ENCODE peak calls at places on chromosomes 3 and 15, in four cellular contexts. One of them, this sample, is unnamed.

GRCh38 chr3:195859061-195859845 is 47.5 kb upstream of the MUC4 start:
- DNase-seq in Karpas-422: peak
- DNase-seq in left ventricle myocardium inferior: peak
- DNase-seq in body of pancreas: peak
- DNase-seq in this sample: peak

GRCh38 chr3:182920515-182921084 is 59.7 kb downstream of the DCUN1D1 start:
- DNase-seq in body of pancreas: peak
- DNase-seq in Karpas-422: no peak
- DNase-seq in left ventricle myocardium inferior: no peak
- DNase-seq in this sample: no peak

GRCh38 chr3:176906046-176906905 is 291.0 kb downstream of the TBL1XR1 start:
- DNase-seq in Karpas-422: no peak
- DNase-seq in left ventricle myocardium inferior: no peak
- DNase-seq in body of pancreas: peak
- DNase-seq in this sample: no peak

GRCh38 chr3:194768586-194768985 is 82.9 kb downstream of the FAM43A start:
- DNase-seq in body of pancreas: no peak
- DNase-seq in left ventricle myocardium inferior: no peak
- DNase-seq in Karpas-422: no peak
- DNase-seq in this sample: no peak

GRCh38 chr3:149160754-149161289 is 31.4 kb downstream of the HPS3 start:
- DNase-seq in left ventricle myocardium inferior: no peak
- DNase-seq in body of pancreas: no peak
- DNase-seq in Karpas-422: no peak
- DNase-seq in this sample: no peak

GRCh38 chr3:134709076-134709475 is 58.3 kb upstream of the KY start:
- DNase-seq in body of pancreas: no peak
- DNase-seq in Karpas-422: no peak
- DNase-seq in left ventricle myocardium inferior: no peak
- DNase-seq in this sample: no peak

GRCh38 chr15:48641416-48641815 is 4.1 kb downstream of the FBN1 start:
- DNase-seq in body of pancreas: no peak
- DNase-seq in left ventricle myocardium inferior: no peak
- DNase-seq in Karpas-422: peak
- DNase-seq in this sample: no peak

GRCh38 chr3:194686816-194687637 is 1.3 kb downstream of the FAM43A start:
- DNase-seq in Karpas-422: peak
- DNase-seq in left ventricle myocardium inferior: peak
- DNase-seq in body of pancreas: peak
- DNase-seq in this sample: no peak

GRCh38 chr15:101543926-101544490 is 54.5 kb upstream of the PCSK6 start:
- DNase-seq in body of pancreas: no peak
- DNase-seq in left ventricle myocardium inferior: no peak
- DNase-seq in Karpas-422: no peak
- DNase-seq in this sample: no peak

GRCh38 chr3:50299929-50300680 is 900 bp upstream of the HYAL3 start:
- DNase-seq in Karpas-422: no peak
- DNase-seq in left ventricle myocardium inferior: peak
- DNase-seq in body of pancreas: peak
- DNase-seq in this sample: no peak

GRCh38 chr3:134094491-134094890 is 64.8 kb upstream of the SLCO2A1 start:
- DNase-seq in Karpas-422: no peak
- DNase-seq in body of pancreas: no peak
- DNase-seq in left ventricle myocardium inferior: no peak
- DNase-seq in this sample: no peak

GRCh38 chr3:123719785-123720531 is 135.1 kb upstream of the HACD2 start:
- DNase-seq in Karpas-422: no peak
- DNase-seq in left ventricle myocardium inferior: peak
- DNase-seq in body of pancreas: peak
- DNase-seq in this sample: peak

GRCh38 chr15:68012911-68013310 is 41.2 kb upstream of the PIAS1 start:
- DNase-seq in left ventricle myocardium inferior: no peak
- DNase-seq in Karpas-422: no peak
- DNase-seq in body of pancreas: no peak
- DNase-seq in this sample: no peak

GRCh38 chr3:135231646-135232625 is 436.9 kb downstream of the EPHB1 start:
- DNase-seq in left ventricle myocardium inferior: no peak
- DNase-seq in body of pancreas: no peak
- DNase-seq in Karpas-422: no peak
- DNase-seq in this sample: no peak

GRCh38 chr3:69649120-69649519 is 90.1 kb upstream of the MITF start:
- DNase-seq in body of pancreas: no peak
- DNase-seq in left ventricle myocardium inferior: no peak
- DNase-seq in Karpas-422: no peak
- DNase-seq in this sample: no peak

GRCh38 chr3:151901946-151902285 is 28.5 kb downstream of the SUCNR1 start:
- DNase-seq in left ventricle myocardium inferior: no peak
- DNase-seq in body of pancreas: no peak
- DNase-seq in Karpas-422: no peak
- DNase-seq in this sample: no peak

GRCh38 chr3:128040041-128040440 is 12.2 kb upstream of the SEC61A1 start:
- DNase-seq in Karpas-422: peak
- DNase-seq in body of pancreas: no peak
- DNase-seq in left ventricle myocardium inferior: no peak
- DNase-seq in this sample: no peak

GRCh38 chr3:46852329-46852720 is 10.9 kb downstream of the MYL3 start:
- DNase-seq in left ventricle myocardium inferior: no peak
- DNase-seq in body of pancreas: no peak
- DNase-seq in Karpas-422: no peak
- DNase-seq in this sample: no peak

GRCh38 chr3:172159376-172159775 is 120.0 kb downstream of the FNDC3B start:
- DNase-seq in body of pancreas: no peak
- DNase-seq in Karpas-422: no peak
- DNase-seq in left ventricle myocardium inferior: no peak
- DNase-seq in this sample: no peak

GRCh38 chr3:188954590-188955208 is 217.1 kb upstream of the TPRG1 start:
- DNase-seq in body of pancreas: peak
- DNase-seq in Karpas-422: peak
- DNase-seq in left ventricle myocardium inferior: peak
- DNase-seq in this sample: peak
- H3K27ac ChIP-seq in body of pancreas: no peak
- H3K27ac ChIP-seq in Karpas-422: no peak
- H3K27ac ChIP-seq in left ventricle myocardium inferior: peak
- H3K27ac ChIP-seq in this sample: peak

GRCh38 chr3:101724329-101725191 is at the start of gene CEP97:
- DNase-seq in left ventricle myocardium inferior: peak
- DNase-seq in Karpas-422: peak
- DNase-seq in body of pancreas: peak
- DNase-seq in this sample: peak

GRCh38 chr3:101722394-101723173 is 1.8 kb upstream of the CEP97 start:
- DNase-seq in left ventricle myocardium inferior: no peak
- DNase-seq in body of pancreas: no peak
- DNase-seq in Karpas-422: peak
- DNase-seq in this sample: no peak

GRCh38 chr3:101719604-101720185 is 4.7 kb upstream of the CEP97 start:
- DNase-seq in left ventricle myocardium inferior: no peak
- DNase-seq in Karpas-422: peak
- DNase-seq in body of pancreas: no peak
- DNase-seq in this sample: no peak

GRCh38 chr3:101721650-101721917 is 2.8 kb upstream of the CEP97 start:
- DNase-seq in left ventricle myocardium inferior: no peak
- DNase-seq in body of pancreas: no peak
- DNase-seq in Karpas-422: no peak
- DNase-seq in this sample: no peak

GRCh38 chr3:101720851-101721649 is 3.4 kb upstream of the CEP97 start:
- DNase-seq in Karpas-422: peak
- DNase-seq in body of pancreas: no peak
- DNase-seq in left ventricle myocardium inferior: no peak
- DNase-seq in this sample: no peak
- H3K27ac ChIP-seq in Karpas-422: no peak
- H3K27ac ChIP-seq in body of pancreas: no peak
- H3K27ac ChIP-seq in left ventricle myocardium inferior: peak
- H3K27ac ChIP-seq in this sample: no peak

DNA sequence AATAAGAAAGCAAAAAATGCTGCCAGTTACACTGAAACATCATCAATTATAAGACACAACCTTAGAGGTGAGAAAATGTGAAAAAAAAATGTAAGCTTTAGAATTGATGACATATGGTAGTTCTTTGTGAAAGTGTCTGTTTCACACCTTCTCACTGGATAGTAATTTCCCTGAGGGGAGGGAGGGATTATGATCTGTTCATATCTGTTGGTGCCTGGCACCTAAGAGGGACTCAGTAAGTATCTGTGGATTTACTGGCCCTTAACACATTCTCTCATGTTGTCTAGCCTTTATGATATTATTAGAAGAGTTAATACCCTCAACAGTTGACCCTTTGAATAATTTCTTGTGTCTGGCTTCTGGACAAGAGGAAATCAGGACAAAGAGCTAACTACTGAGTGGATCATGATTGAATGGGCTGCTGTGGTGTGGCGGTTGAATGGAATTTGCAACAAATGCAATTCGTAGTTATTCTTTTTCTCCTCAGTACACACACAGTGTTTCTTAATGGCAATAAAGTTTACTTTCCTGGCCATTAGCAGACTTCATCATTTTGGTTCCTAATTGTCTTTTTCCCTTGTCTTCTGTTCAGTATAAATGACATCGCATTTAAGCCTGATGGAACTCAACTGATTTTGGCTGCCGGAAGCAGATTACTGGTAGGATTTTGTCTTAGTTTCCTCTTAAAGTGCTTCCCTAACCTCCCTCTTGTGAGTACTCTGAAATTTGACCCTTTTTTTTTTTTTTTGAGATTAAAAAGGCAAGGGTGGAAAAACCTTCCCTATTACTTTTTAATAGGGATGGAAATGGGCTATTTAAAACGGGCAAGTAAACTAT is 9.5 kb downstream of the IFT122 start:
- DNase-seq in body of pancreas: no peak
- DNase-seq in Karpas-422: no peak
- DNase-seq in left ventricle myocardium inferior: no peak
- DNase-seq in this sample: no peak
- H3K27ac ChIP-seq in body of pancreas: peak
- H3K27ac ChIP-seq in Karpas-422: no peak
- H3K27ac ChIP-seq in left ventricle myocardium inferior: peak
- H3K27ac ChIP-seq in this sample: no peak

DNA sequence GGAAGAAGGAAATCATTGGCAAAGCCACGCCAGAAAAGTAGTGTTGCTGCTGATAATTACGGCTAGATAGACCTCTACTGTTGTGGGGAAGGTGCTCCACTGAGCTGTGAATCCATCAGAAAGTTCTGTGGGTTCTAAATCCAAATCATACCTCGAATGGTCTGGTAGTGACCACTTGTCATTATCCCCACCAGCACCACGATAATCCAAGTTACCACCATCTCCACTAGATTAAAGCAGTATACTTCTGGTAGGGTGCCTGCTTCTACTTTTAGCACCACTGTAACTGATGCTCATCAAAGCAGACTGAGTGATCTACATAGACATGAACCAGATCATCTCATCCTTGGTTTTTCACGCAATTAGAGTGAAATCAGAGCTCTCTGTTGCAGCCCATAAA is 185.5 kb downstream of the FMN1 start:
- DNase-seq in Karpas-422: no peak
- DNase-seq in body of pancreas: no peak
- DNase-seq in left ventricle myocardium inferior: no peak
- DNase-seq in this sample: no peak
- H3K27ac ChIP-seq in Karpas-422: no peak
- H3K27ac ChIP-seq in body of pancreas: no peak
- H3K27ac ChIP-seq in left ventricle myocardium inferior: peak
- H3K27ac ChIP-seq in this sample: no peak

DNA sequence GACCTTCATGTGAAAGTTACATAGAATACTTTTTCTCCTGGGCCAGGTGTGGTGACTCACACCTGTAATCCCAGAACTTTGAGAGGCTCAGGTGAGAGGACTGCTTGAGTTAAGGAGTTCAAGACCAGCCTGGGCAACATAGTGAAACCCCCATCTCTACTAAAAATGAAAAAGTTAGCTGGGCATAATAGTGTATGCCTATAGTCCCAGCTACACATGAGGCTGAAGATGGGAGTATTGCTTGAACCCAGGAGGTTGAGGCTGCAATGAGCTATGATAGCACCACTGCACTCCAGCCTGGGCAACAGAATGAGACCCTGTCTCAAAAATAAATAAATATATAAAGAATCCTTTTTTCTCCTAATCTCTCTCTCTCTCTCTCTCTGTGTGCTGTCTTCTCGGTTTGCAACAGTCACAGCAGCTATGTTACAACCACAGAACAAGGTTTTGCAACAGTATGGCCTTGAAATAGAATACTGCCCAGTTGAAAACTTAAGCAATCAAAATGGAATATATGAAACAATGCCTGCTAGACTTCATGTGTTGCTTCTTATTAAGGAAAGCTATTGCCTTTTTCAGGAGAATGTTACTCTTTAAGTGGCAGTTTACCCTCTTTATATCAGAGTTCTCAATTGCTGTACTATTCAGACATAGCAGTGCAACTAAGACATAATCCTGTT is 12.3 kb upstream of the DENND4A start:
- DNase-seq in left ventricle myocardium inferior: no peak
- DNase-seq in body of pancreas: no peak
- DNase-seq in Karpas-422: no peak
- DNase-seq in this sample: no peak
- H3K27ac ChIP-seq in left ventricle myocardium inferior: no peak
- H3K27ac ChIP-seq in body of pancreas: peak
- H3K27ac ChIP-seq in Karpas-422: no peak
- H3K27ac ChIP-seq in this sample: no peak

GRCh38 chr15:85542895-85543331 is 162.5 kb downstream of the AKAP13 start:
- DNase-seq in left ventricle myocardium inferior: no peak
- DNase-seq in body of pancreas: no peak
- DNase-seq in Karpas-422: peak
- DNase-seq in this sample: no peak

GRCh38 chr15:85541744-85542143 is 161.3 kb downstream of the AKAP13 start:
- DNase-seq in body of pancreas: no peak
- DNase-seq in left ventricle myocardium inferior: no peak
- DNase-seq in Karpas-422: no peak
- DNase-seq in this sample: no peak

GRCh38 chr15:85542488-85542887 is 162.1 kb downstream of the AKAP13 start:
- DNase-seq in Karpas-422: no peak
- DNase-seq in body of pancreas: no peak
- DNase-seq in left ventricle myocardium inferior: no peak
- DNase-seq in this sample: no peak

GRCh38 chr15:85540085-85540797 is 159.8 kb downstream of the AKAP13 start:
- DNase-seq in left ventricle myocardium inferior: no peak
- DNase-seq in Karpas-422: peak
- DNase-seq in body of pancreas: no peak
- DNase-seq in this sample: no peak

GRCh38 chr15:85539491-85539890 is 159.1 kb downstream of the AKAP13 start:
- DNase-seq in Karpas-422: no peak
- DNase-seq in left ventricle myocardium inferior: no peak
- DNase-seq in body of pancreas: no peak
- DNase-seq in this sample: no peak
- H3K27ac ChIP-seq in Karpas-422: peak
- H3K27ac ChIP-seq in left ventricle myocardium inferior: peak
- H3K27ac ChIP-seq in body of pancreas: no peak
- H3K27ac ChIP-seq in this sample: no peak

DNA sequence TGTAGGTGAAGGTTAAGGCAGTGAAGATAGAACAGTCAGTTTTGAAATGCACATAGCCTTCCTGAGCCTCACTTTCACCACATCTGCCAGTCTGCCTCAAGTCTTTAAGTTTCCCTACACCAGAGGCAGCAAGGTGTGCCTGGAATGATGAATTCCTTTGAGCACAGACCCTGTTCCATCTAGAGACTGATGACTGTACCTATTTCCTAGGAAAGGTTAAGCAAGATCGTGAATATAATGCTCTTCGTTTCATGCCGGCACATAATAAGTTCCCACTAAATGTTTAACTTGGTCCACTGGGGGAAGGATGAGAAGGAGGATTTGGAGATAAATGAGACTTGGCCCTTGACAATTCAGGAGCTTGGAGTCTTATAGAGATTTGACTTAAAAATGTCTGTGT is 141.9 kb downstream of the LPP start:
- DNase-seq in left ventricle myocardium inferior: no peak
- DNase-seq in body of pancreas: no peak
- DNase-seq in Karpas-422: no peak
- DNase-seq in this sample: no peak
- H3K27ac ChIP-seq in left ventricle myocardium inferior: peak
- H3K27ac ChIP-seq in body of pancreas: peak
- H3K27ac ChIP-seq in Karpas-422: no peak
- H3K27ac ChIP-seq in this sample: no peak

GRCh38 chr3:112078125-112079083 is 7.8 kb upstream of the C3orf52 start:
- DNase-seq in left ventricle myocardium inferior: no peak
- DNase-seq in body of pancreas: no peak
- DNase-seq in Karpas-422: no peak
- DNase-seq in this sample: no peak
- H3K27ac ChIP-seq in left ventricle myocardium inferior: no peak
- H3K27ac ChIP-seq in body of pancreas: no peak
- H3K27ac ChIP-seq in Karpas-422: no peak
- H3K27ac ChIP-seq in this sample: no peak